ENCODE peak calls at places on chromosomes 3 and 15, in nine cellular contexts. One of them, this sample, is unnamed. For H3K9me3, the result is how much of the 10 kb centered on the place peaks cover.

GRCh38 chr3:138328341-138328740 is 1.3 kb downstream of the NME9 start:
- DNase-seq in neural progenitor cell: peak
- DNase-seq in neuronal stem cell: no peak
- DNase-seq in psoas muscle: no peak
- DNase-seq in lung: no peak
- DNase-seq in suprapubic skin: no peak
- DNase-seq in effector memory CD4-positive, alpha-beta T cell: no peak
- DNase-seq in breast epithelium: no peak
- DNase-seq in left lung: no peak
- DNase-seq in this sample: no peak

GRCh38 chr15:38688761-38689160 is 124.1 kb upstream of the RASGRP1 start:
- DNase-seq in neural progenitor cell: no peak
- DNase-seq in neuronal stem cell: no peak
- DNase-seq in psoas muscle: no peak
- DNase-seq in lung: no peak
- DNase-seq in suprapubic skin: no peak
- DNase-seq in effector memory CD4-positive, alpha-beta T cell: peak
- DNase-seq in breast epithelium: no peak
- DNase-seq in left lung: no peak
- DNase-seq in this sample: peak

GRCh38 chr3:69102384-69102783 is 17.6 kb downstream of the ARL6IP5 start:
- DNase-seq in neural progenitor cell: no peak
- DNase-seq in neuronal stem cell: no peak
- DNase-seq in psoas muscle: no peak
- DNase-seq in lung: no peak
- DNase-seq in suprapubic skin: no peak
- DNase-seq in effector memory CD4-positive, alpha-beta T cell: no peak
- DNase-seq in breast epithelium: no peak
- DNase-seq in left lung: no peak
- DNase-seq in this sample: no peak

GRCh38 chr3:117019082-117019713 is 309.6 kb downstream of the TUSC7 start:
- DNase-seq in neural progenitor cell: peak
- DNase-seq in neuronal stem cell: peak
- DNase-seq in psoas muscle: no peak
- DNase-seq in lung: peak
- DNase-seq in suprapubic skin: no peak
- DNase-seq in effector memory CD4-positive, alpha-beta T cell: no peak
- DNase-seq in breast epithelium: peak
- DNase-seq in left lung: peak
- DNase-seq in this sample: peak

GRCh38 chr3:100263583-100263982 is 2.8 kb downstream of the TBC1D23 start:
- DNase-seq in neural progenitor cell: no peak
- DNase-seq in neuronal stem cell: no peak
- DNase-seq in psoas muscle: no peak
- DNase-seq in lung: no peak
- DNase-seq in suprapubic skin: no peak
- DNase-seq in effector memory CD4-positive, alpha-beta T cell: no peak
- DNase-seq in breast epithelium: no peak
- DNase-seq in left lung: no peak
- DNase-seq in this sample: no peak

GRCh38 chr3:64344721-64345207 is 119.5 kb upstream of the PRICKLE2 start:
- DNase-seq in neural progenitor cell: peak
- DNase-seq in neuronal stem cell: no peak
- DNase-seq in psoas muscle: no peak
- DNase-seq in lung: no peak
- DNase-seq in suprapubic skin: no peak
- DNase-seq in effector memory CD4-positive, alpha-beta T cell: no peak
- DNase-seq in breast epithelium: no peak
- DNase-seq in left lung: no peak
- DNase-seq in this sample: no peak

GRCh38 chr15:57743424-57743823 is 36.9 kb downstream of the POLR2M start:
- DNase-seq in neural progenitor cell: peak
- DNase-seq in neuronal stem cell: no peak
- DNase-seq in psoas muscle: no peak
- DNase-seq in lung: no peak
- DNase-seq in suprapubic skin: no peak
- DNase-seq in effector memory CD4-positive, alpha-beta T cell: no peak
- DNase-seq in breast epithelium: no peak
- DNase-seq in left lung: no peak
- DNase-seq in this sample: no peak

GRCh38 chr15:100114526-100114925 is 227.2 kb downstream of the ADAMTS17 start:
- DNase-seq in neural progenitor cell: peak
- DNase-seq in neuronal stem cell: peak
- DNase-seq in psoas muscle: no peak
- DNase-seq in lung: no peak
- DNase-seq in suprapubic skin: no peak
- DNase-seq in effector memory CD4-positive, alpha-beta T cell: no peak
- DNase-seq in breast epithelium: no peak
- DNase-seq in left lung: no peak
- DNase-seq in this sample: no peak

GRCh38 chr15:89129123-89129815 is 41.0 kb downstream of the ABHD2 start:
- DNase-seq in neural progenitor cell: peak
- DNase-seq in neuronal stem cell: no peak
- DNase-seq in psoas muscle: peak
- DNase-seq in lung: no peak
- DNase-seq in suprapubic skin: no peak
- DNase-seq in effector memory CD4-positive, alpha-beta T cell: peak
- DNase-seq in breast epithelium: no peak
- DNase-seq in left lung: no peak
- DNase-seq in this sample: peak

GRCh38 chr3:48247401-48247807 is 6.5 kb downstream of the ZNF589 start:
- DNase-seq in neural progenitor cell: no peak
- DNase-seq in neuronal stem cell: no peak
- DNase-seq in psoas muscle: no peak
- DNase-seq in lung: no peak
- DNase-seq in suprapubic skin: no peak
- DNase-seq in effector memory CD4-positive, alpha-beta T cell: no peak
- DNase-seq in breast epithelium: no peak
- DNase-seq in left lung: no peak
- DNase-seq in this sample: no peak

GRCh38 chr15:92666780-92667179 is 11.2 kb upstream of the FAM174B start:
- DNase-seq in neural progenitor cell: no peak
- DNase-seq in neuronal stem cell: no peak
- DNase-seq in psoas muscle: peak
- DNase-seq in lung: peak
- DNase-seq in suprapubic skin: no peak
- DNase-seq in effector memory CD4-positive, alpha-beta T cell: no peak
- DNase-seq in breast epithelium: no peak
- DNase-seq in left lung: peak
- DNase-seq in this sample: no peak

GRCh38 chr15:55796321-55796965 is 53.5 kb upstream of the PRTG start:
- DNase-seq in neural progenitor cell: no peak
- DNase-seq in neuronal stem cell: no peak
- DNase-seq in psoas muscle: no peak
- DNase-seq in lung: no peak
- DNase-seq in suprapubic skin: no peak
- DNase-seq in effector memory CD4-positive, alpha-beta T cell: no peak
- DNase-seq in breast epithelium: no peak
- DNase-seq in left lung: no peak
- DNase-seq in this sample: no peak

GRCh38 chr3:134426660-134427181 is 52.5 kb upstream of the AMOTL2 start:
- DNase-seq in neural progenitor cell: no peak
- DNase-seq in neuronal stem cell: no peak
- DNase-seq in psoas muscle: peak
- DNase-seq in lung: no peak
- DNase-seq in suprapubic skin: no peak
- DNase-seq in effector memory CD4-positive, alpha-beta T cell: no peak
- DNase-seq in breast epithelium: no peak
- DNase-seq in left lung: no peak
- DNase-seq in this sample: peak

GRCh38 chr3:26825454-26825853 is 202.9 kb downstream of the LRRC3B start:
- DNase-seq in neural progenitor cell: no peak
- DNase-seq in neuronal stem cell: no peak
- DNase-seq in psoas muscle: no peak
- DNase-seq in lung: no peak
- DNase-seq in suprapubic skin: no peak
- DNase-seq in effector memory CD4-positive, alpha-beta T cell: no peak
- DNase-seq in breast epithelium: no peak
- DNase-seq in left lung: no peak
- DNase-seq in this sample: no peak
- H3K9me3 ChIP-seq in neural progenitor cell: under half
- H3K9me3 ChIP-seq in neuronal stem cell: under half
- H3K9me3 ChIP-seq in psoas muscle: under half
- H3K9me3 ChIP-seq in lung: under half
- H3K9me3 ChIP-seq in suprapubic skin: under half
- H3K9me3 ChIP-seq in effector memory CD4-positive, alpha-beta T cell: under half
- H3K9me3 ChIP-seq in breast epithelium: half or more
- H3K9me3 ChIP-seq in left lung: half or more
- H3K9me3 ChIP-seq in this sample: under half

DNA sequence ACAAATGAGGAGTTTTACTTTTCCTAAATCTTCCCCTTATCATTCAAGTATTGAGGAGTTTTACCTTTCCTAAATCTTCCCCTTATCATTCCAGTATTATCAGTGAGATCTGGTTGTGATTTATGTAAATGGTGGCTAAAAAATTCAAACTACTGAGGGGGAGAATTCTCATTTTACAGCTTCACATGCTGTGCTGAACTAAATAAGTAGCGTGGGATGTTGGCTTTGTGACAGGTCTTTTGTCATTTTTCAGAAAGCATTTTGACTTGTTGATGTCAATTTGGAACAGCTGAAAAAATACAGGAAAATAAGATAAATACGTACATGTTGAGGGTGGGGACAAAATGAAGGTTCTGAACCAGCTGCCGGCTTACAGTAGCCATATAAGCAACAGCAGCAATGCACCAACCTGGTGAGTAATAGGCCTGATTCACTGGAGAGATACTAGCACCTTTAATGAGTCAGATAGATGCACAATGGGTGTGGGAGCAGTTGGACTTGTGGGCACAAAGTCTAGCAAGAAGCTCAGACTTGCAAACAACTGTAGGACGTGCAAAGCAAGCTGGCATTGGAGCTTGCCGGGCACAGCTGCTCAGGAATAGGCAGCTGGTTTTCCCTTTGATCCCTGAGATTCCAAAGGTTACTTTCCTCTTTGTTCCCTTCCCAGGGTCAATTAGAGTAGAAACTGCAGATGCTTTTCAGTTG is 12.8 kb downstream of the B3GNT5 start:
- DNase-seq in neural progenitor cell: peak
- DNase-seq in neuronal stem cell: no peak
- DNase-seq in psoas muscle: no peak
- DNase-seq in lung: no peak
- DNase-seq in suprapubic skin: no peak
- DNase-seq in effector memory CD4-positive, alpha-beta T cell: no peak
- DNase-seq in breast epithelium: no peak
- DNase-seq in left lung: no peak
- DNase-seq in this sample: peak
- H3K4me3 ChIP-seq in neural progenitor cell: peak
- H3K4me3 ChIP-seq in neuronal stem cell: peak
- H3K4me3 ChIP-seq in psoas muscle: peak
- H3K4me3 ChIP-seq in lung: no peak
- H3K4me3 ChIP-seq in suprapubic skin: no peak
- H3K4me3 ChIP-seq in effector memory CD4-positive, alpha-beta T cell: no peak
- H3K4me3 ChIP-seq in breast epithelium: peak
- H3K4me3 ChIP-seq in left lung: no peak
- H3K4me3 ChIP-seq in this sample: no peak

GRCh38 chr3:93931597-93932229 is 42.0 kb downstream of the PROS1 start:
- DNase-seq in neural progenitor cell: no peak
- DNase-seq in neuronal stem cell: no peak
- DNase-seq in psoas muscle: no peak
- DNase-seq in lung: no peak
- DNase-seq in suprapubic skin: no peak
- DNase-seq in effector memory CD4-positive, alpha-beta T cell: no peak
- DNase-seq in breast epithelium: no peak
- DNase-seq in left lung: no peak
- DNase-seq in this sample: no peak

GRCh38 chr3:93934366-93935046 is 39.2 kb downstream of the PROS1 start:
- DNase-seq in neural progenitor cell: no peak
- DNase-seq in neuronal stem cell: no peak
- DNase-seq in psoas muscle: no peak
- DNase-seq in lung: no peak
- DNase-seq in suprapubic skin: no peak
- DNase-seq in effector memory CD4-positive, alpha-beta T cell: no peak
- DNase-seq in breast epithelium: no peak
- DNase-seq in left lung: no peak
- DNase-seq in this sample: no peak

DNA sequence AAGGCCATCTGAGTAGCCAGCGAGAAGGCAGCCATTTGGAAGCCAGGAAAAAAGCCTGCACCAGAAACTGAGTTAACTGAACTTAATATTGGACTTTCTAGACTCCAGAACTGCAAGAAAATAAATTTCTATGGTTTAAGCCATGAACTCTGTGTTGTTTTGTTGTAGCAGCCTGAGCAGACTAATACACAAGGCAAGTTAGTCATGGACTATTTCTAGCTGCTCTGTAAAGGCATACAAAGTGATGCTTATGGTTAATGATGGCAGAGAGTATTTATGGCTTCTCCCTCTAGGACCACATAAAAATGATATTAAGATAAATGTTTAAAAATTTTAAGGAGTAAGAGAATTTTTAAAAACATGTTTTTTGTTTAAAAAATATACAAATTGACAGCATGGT is 37.1 kb downstream of the PROS1 start:
- DNase-seq in neural progenitor cell: no peak
- DNase-seq in neuronal stem cell: no peak
- DNase-seq in psoas muscle: no peak
- DNase-seq in lung: no peak
- DNase-seq in suprapubic skin: no peak
- DNase-seq in effector memory CD4-positive, alpha-beta T cell: no peak
- DNase-seq in breast epithelium: no peak
- DNase-seq in left lung: no peak
- DNase-seq in this sample: no peak
- H3K9me3 ChIP-seq in neural progenitor cell: under half
- H3K9me3 ChIP-seq in neuronal stem cell: under half
- H3K9me3 ChIP-seq in psoas muscle: under half
- H3K9me3 ChIP-seq in lung: under half
- H3K9me3 ChIP-seq in suprapubic skin: under half
- H3K9me3 ChIP-seq in effector memory CD4-positive, alpha-beta T cell: under half
- H3K9me3 ChIP-seq in breast epithelium: under half
- H3K9me3 ChIP-seq in left lung: under half
- H3K9me3 ChIP-seq in this sample: under half

DNA sequence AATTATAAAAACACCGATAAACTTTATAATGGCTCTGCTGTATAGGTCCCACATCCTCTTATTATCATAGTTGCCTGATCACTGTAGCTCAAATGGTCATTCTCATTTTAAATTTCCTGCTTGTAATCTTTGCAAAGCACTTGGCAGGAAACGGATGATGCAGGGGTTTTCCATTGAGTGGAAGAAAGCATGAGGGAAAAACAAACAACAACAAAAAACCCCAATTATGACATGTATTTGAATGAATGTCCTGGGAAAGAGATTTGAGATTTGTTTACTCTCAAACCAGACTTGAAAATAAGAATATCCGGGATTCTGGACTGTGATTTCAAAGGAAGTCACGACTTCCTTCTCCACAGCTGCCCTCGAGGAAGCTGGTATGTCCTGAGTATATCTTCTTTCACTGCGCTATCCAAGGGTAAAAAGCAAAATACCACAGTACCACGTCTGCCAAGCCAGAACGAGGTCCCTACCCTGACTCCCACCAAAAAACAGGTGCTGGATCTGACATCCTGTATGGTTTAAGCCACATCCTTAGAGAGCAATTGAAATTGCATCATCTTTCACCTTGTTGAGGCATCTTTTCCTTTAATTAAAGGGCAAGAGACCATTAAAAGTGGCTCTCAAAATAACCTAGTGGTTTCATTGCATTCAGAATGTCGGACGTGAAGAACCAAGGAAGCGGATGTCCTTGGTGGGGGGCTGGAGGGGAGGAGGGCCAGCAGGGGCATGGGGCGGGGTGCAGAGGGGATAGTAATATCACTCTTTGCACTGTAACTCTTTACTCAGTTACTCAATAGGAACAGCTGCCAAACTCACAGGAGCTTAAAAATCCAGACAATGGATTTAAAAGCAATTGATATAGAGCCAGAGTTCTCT is 13.5 kb upstream of the TIPIN start:
- DNase-seq in neural progenitor cell: no peak
- DNase-seq in neuronal stem cell: no peak
- DNase-seq in psoas muscle: no peak
- DNase-seq in lung: no peak
- DNase-seq in suprapubic skin: no peak
- DNase-seq in effector memory CD4-positive, alpha-beta T cell: no peak
- DNase-seq in breast epithelium: no peak
- DNase-seq in left lung: no peak
- DNase-seq in this sample: no peak
- H3K4me3 ChIP-seq in neural progenitor cell: no peak
- H3K4me3 ChIP-seq in neuronal stem cell: no peak
- H3K4me3 ChIP-seq in psoas muscle: peak
- H3K4me3 ChIP-seq in lung: no peak
- H3K4me3 ChIP-seq in suprapubic skin: peak
- H3K4me3 ChIP-seq in effector memory CD4-positive, alpha-beta T cell: peak
- H3K4me3 ChIP-seq in breast epithelium: peak
- H3K4me3 ChIP-seq in left lung: peak
- H3K4me3 ChIP-seq in this sample: peak